ENCODE peak calls at places on chromosomes 3 and 15, in nine cellular contexts. K, A, U, C, Q, Z, I, V and Y are unnamed samples.

GRCh38 chr3:184543848-184544512 is 17.6 kb upstream of the EPHB3 start:
- DNase-seq in K (peak; percentile 15), A (peak; percentile 70), U (peak; percentile 44), C (peak; percentile 82), Q (peak; percentile 87), Z (peak; percentile 95), I (peak; percentile 63), V (peak; percentile 85), Y (peak; percentile 63)

GRCh38 chr3:18585019-18585968 is 160.2 kb upstream of the SATB1 start:
- DNase-seq in K (no peak), A (no peak), U (no peak), C (no peak), Q (no peak), Z (no peak), I (no peak), V (no peak), Y (no peak)

GRCh38 chr3:23921052-23921511 is 4.2 kb downstream of the RPL15 start:
- DNase-seq in K (no peak), A (no peak), U (no peak), C (no peak), Q (peak; percentile 16), Z (no peak), I (no peak), V (no peak), Y (no peak)

GRCh38 chr15:51350723-51351122 is 9.3 kb downstream of the GLDN start:
- DNase-seq in K (no peak), A (no peak), U (no peak), C (no peak), Q (no peak), Z (no peak), I (no peak), V (no peak), Y (no peak)

GRCh38 chr3:159765025-159765859 is 223.4 kb upstream of the IL12A start:
- DNase-seq in K (no peak), A (peak; percentile 99), U (no peak), C (peak; percentile 20), Q (peak; percentile 100), Z (peak; percentile 92), I (peak; percentile 32), V (peak; percentile 98), Y (peak; percentile 15)

GRCh38 chr15:101217446-101217845 is 34.4 kb downstream of the CHSY1 start:
- DNase-seq in K (no peak), A (no peak), U (no peak), C (peak; percentile 11), Q (no peak), Z (no peak), I (no peak), V (no peak), Y (no peak)

GRCh38 chr3:22729212-22729611 is 473.9 kb upstream of the UBE2E2 start:
- DNase-seq in K (no peak), A (no peak), U (no peak), C (no peak), Q (no peak), Z (no peak), I (no peak), V (no peak), Y (no peak)

GRCh38 chr3:136070953-136071949 is 105.7 kb downstream of the PPP2R3A start:
- DNase-seq in K (no peak), A (peak; percentile 29), U (no peak), C (peak; percentile 65), Q (peak; percentile 68), Z (peak; percentile 93), I (no peak), V (peak; percentile 66), Y (no peak)

GRCh38 chr15:100438570-100438969 is 90.2 kb downstream of the CERS3 start:
- DNase-seq in K (no peak), A (no peak), U (no peak), C (peak; percentile 91), Q (peak; percentile 0), Z (no peak), I (peak; percentile 41), V (peak; percentile 0), Y (no peak)

GRCh38 chr3:138296639-138297038 is 33.0 kb downstream of the NME9 start:
- DNase-seq in K (no peak), A (no peak), U (no peak), C (no peak), Q (no peak), Z (no peak), I (no peak), V (no peak), Y (no peak)

GRCh38 chr15:68073576-68074288 is 19.6 kb downstream of the PIAS1 start:
- DNase-seq in K (no peak), A (no peak), U (no peak), C (no peak), Q (no peak), Z (no peak), I (no peak), V (no peak), Y (no peak)

GRCh38 chr3:64985072-64985471 is 297.3 kb upstream of the ADAMTS9 start:
- DNase-seq in K (no peak), A (no peak), U (no peak), C (no peak), Q (no peak), Z (no peak), I (no peak), V (no peak), Y (no peak)

GRCh38 chr15:94777037-94777436 is 545.7 kb downstream of the MCTP2 start:
- DNase-seq in K (no peak), A (no peak), U (no peak), C (no peak), Q (no peak), Z (no peak), I (no peak), V (no peak), Y (no peak)

GRCh38 chr3:94004301-94004910 is 24.0 kb downstream of the STX19 start:
- DNase-seq in K (no peak), A (peak; percentile 78), U (peak; percentile 33), C (peak; percentile 64), Q (peak; percentile 83), Z (peak; percentile 59), I (no peak), V (peak; percentile 88), Y (no peak)

GRCh38 chr3:105553851-105554250 is 187.1 kb downstream of the ALCAM start:
- DNase-seq in K (no peak), A (peak; percentile 49), U (no peak), C (no peak), Q (peak; percentile 62), Z (no peak), I (no peak), V (peak; percentile 5), Y (no peak)

GRCh38 chr15:74383695-74384565 is 16.5 kb upstream of the CYP11A1 start:
- DNase-seq in K (no peak), A (no peak), U (peak; percentile 64), C (no peak), Q (peak; percentile 61), Z (no peak), I (no peak), V (peak; percentile 31), Y (peak; percentile 77)

GRCh38 chr3:99298661-99299060 is 339.7 kb upstream of the COL8A1 start:
- DNase-seq in K (no peak), A (no peak), U (no peak), C (no peak), Q (no peak), Z (no peak), I (no peak), V (no peak), Y (no peak)

GRCh38 chr15:57003418-57003817 is 85.0 kb downstream of the TCF12 start:
- DNase-seq in K (no peak), A (peak; percentile 77), U (no peak), C (no peak), Q (peak; percentile 90), Z (no peak), I (no peak), V (peak; percentile 46), Y (no peak)